ENCODE peak calls at places on chromosomes 4 and X, in seven cellular contexts. V, N, J, H, P, Z and X are unnamed samples.

GRCh38 chr4:123676550-123677229 is 280.1 kb downstream of the SPRY1 start:
- DNase-seq in V (no peak), N (no peak), J (no peak), H (no peak), P (no peak), Z (no peak), X (no peak)

GRCh38 chr4:182207806-182208483 is 35.3 kb upstream of the TENM3 start:
- DNase-seq in V (no peak), N (no peak), J (no peak), H (no peak), P (no peak), Z (no peak), X (no peak)

GRCh38 chr4:167613381-167613780 is 379.1 kb upstream of the SPOCK3 start:
- DNase-seq in V (no peak), N (no peak), J (no peak), H (no peak), P (no peak), Z (no peak), X (no peak)

GRCh38 chr4:170011921-170012628 is 14.1 kb downstream of the MFAP3L start:
- DNase-seq in V (no peak), N (no peak), J (no peak), H (no peak), P (no peak), Z (no peak), X (no peak)

GRCh38 chr4:153661915-153662314 is 22.2 kb upstream of the TLR2 start:
- DNase-seq in V (no peak), N (no peak), J (no peak), H (no peak), P (no peak), Z (no peak), X (no peak)

GRCh38 chr4:120520761-120521160 is 401.8 kb downstream of the PRDM5 start:
- DNase-seq in V (no peak), N (no peak), J (no peak), H (no peak), P (no peak), Z (no peak), X (no peak)

GRCh38 chr4:86451560-86452322 is 91.9 kb upstream of the MAPK10 start:
- DNase-seq in V (no peak), N (no peak), J (no peak), H (no peak), P (no peak), Z (no peak), X (no peak)

GRCh38 chr4:71520308-71520707 is 181.5 kb downstream of the SLC4A4 start:
- DNase-seq in V (no peak), N (no peak), J (no peak), H (no peak), P (no peak), Z (no peak), X (no peak)

GRCh38 chr4:15690020-15690809 is 8.6 kb downstream of the FAM200B start:
- DNase-seq in V (no peak), N (no peak), J (no peak), H (no peak), P (no peak), Z (no peak), X (no peak)

GRCh38 chr4:17063870-17064269 is 165.4 kb upstream of the LDB2 start:
- DNase-seq in V (no peak), N (no peak), J (no peak), H (no peak), P (no peak), Z (no peak), X (no peak)

GRCh38 chr4:36709986-36710385 is 428.6 kb downstream of the DTHD1 start:
- DNase-seq in V (no peak), N (no peak), J (no peak), H (no peak), P (no peak), Z (no peak), X (no peak)

GRCh38 chr4:4524364-4524763 is 17.5 kb downstream of the STX18 start:
- DNase-seq in V (no peak), N (no peak), J (no peak), H (no peak), P (peak; percentile 54), Z (no peak), X (no peak)

GRCh38 chr4:89519771-89520170 is 212.2 kb upstream of the GPRIN3 start:
- DNase-seq in V (no peak), N (no peak), J (no peak), H (no peak), P (no peak), Z (no peak), X (no peak)

GRCh38 chr4:184282895-184283654 is 65.4 kb upstream of the ENPP6 start:
- DNase-seq in V (no peak), N (no peak), J (peak; percentile 1), H (no peak), P (peak; percentile 64), Z (no peak), X (no peak)

GRCh38 chr4:105637409-105638258 is 70.9 kb downstream of the INTS12 start:
- DNase-seq in V (peak; percentile 73), N (peak; percentile 22), J (peak; percentile 81), H (peak; percentile 41), P (peak; percentile 92), Z (no peak), X (peak; percentile 73)

GRCh38 chr4:106240699-106241098 is 75.3 kb downstream of the TBCK start:
- DNase-seq in V (no peak), N (no peak), J (no peak), H (no peak), P (no peak), Z (no peak), X (no peak)

GRCh38 chr4:55124337-55125076 is 888 bp downstream of the KDR start:
- DNase-seq in V (no peak), N (no peak), J (no peak), H (no peak), P (no peak), Z (no peak), X (peak; percentile 16)

GRCh38 chr4:120692964-120693363 is 229.6 kb downstream of the PRDM5 start:
- DNase-seq in V (peak; percentile 47), N (no peak), J (no peak), H (no peak), P (peak; percentile 51), Z (no peak), X (no peak)

GRCh38 chrX:112799425-112799824 is 41.2 kb downstream of the AMOT start:
- DNase-seq in V (no peak), N (no peak), J (no peak), H (no peak), P (no peak), Z (no peak), X (no peak)

GRCh38 chr4:107586321-107586720 is 133.7 kb downstream of the PAPSS1 start:
- DNase-seq in V (no peak), N (no peak), J (no peak), H (no peak), P (no peak), Z (no peak), X (no peak)

GRCh38 chr4:139184129-139184528 is 7.1 kb upstream of the ELF2 start:
- DNase-seq in V (no peak), N (no peak), J (no peak), H (no peak), P (no peak), Z (no peak), X (no peak)

GRCh38 chr4:107519057-107519456 is 201.0 kb downstream of the PAPSS1 start:
- DNase-seq in V (no peak), N (no peak), J (peak; percentile 22), H (no peak), P (no peak), Z (no peak), X (peak; percentile 15)

GRCh38 chr4:163915896-163916295 is 421.4 kb downstream of the TMA16 start:
- DNase-seq in V (no peak), N (no peak), J (no peak), H (no peak), P (no peak), Z (no peak), X (no peak)

GRCh38 chr4:89674876-89675459 is 162.0 kb downstream of the SNCA start:
- DNase-seq in V (no peak), N (no peak), J (no peak), H (no peak), P (no peak), Z (no peak), X (no peak)

GRCh38 chrX:19753368-19753767 is 134.0 kb downstream of the SH3KBP1 start:
- DNase-seq in V (no peak), N (no peak), J (no peak), H (no peak), P (no peak), Z (no peak), X (no peak)
- H3K27ac ChIP-seq in V (no peak overlapping the region), N (no peak overlapping the region), J (no peak overlapping the region), H (no peak overlapping the region), P (no peak overlapping the region), Z (no peak overlapping the region), X (no peak overlapping the region)

GRCh38 chr4:3384391-3384770 is 57.4 kb upstream of the HGFAC start:
- DNase-seq in V (no peak), N (no peak), J (no peak), H (no peak), P (no peak), Z (no peak), X (no peak)
- TF ChIP-seq POLR2A in V (no peak), N (no peak), J (no peak), H (no peak), P (no peak), Z (no peak), X (no peak)

GRCh38 chr4:59409647-59410046 is 1790.5 kb upstream of the ADGRL3 start:
- DNase-seq in V (no peak), N (no peak), J (no peak), H (no peak), P (no peak), Z (no peak), X (no peak)
- H3K27ac ChIP-seq in V (no peak overlapping the region), N (no peak overlapping the region), J (no peak overlapping the region), H (no peak overlapping the region), P (no peak overlapping the region), Z (no peak overlapping the region), X (no peak overlapping the region)

DNA sequence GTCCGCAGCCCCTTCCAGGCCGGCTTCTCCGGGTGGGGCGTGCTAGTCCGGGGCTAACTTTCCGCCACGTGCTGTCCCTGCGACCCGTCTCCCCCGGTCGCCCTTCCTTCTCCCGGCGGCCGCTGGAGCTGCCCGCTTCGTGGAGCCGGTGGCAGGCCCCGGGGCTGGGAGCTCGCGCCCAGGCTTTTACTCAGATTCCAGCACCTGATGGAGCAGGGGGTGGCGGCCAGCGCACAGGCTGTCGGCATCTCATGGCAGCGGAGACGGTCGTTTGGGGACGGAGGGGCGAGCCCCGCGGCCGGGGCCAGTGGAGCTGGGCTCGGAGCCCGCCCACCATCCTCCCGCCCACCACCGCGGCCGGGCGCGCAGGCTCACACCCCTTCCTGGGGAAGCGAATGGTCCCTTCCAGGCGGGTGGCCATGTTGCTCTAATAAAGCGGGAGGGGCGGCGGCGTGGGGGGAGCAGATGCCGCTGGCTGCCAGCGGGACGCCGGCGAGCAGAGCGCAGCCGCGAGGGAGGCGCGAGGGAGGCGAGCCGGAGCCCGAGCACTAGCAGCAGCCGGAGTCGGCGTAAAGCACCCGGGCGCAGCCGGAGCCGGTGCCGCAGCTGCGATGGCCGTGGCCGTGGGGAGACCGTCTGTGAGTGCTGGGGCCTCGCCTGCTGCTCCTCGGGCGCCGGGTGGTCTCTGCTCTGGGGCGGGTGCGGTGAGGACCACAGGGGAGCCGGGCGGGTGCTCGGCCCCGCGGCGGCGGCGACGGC is at the start of gene SEPTIN11:
- DNase-seq in V (peak; percentile 92), N (peak; percentile 93), J (peak; percentile 90), H (peak; percentile 96), P (peak; percentile 95), Z (peak; percentile 92), X (peak; percentile 92)
- TF ChIP-seq POLR2A in V (peak; percentile 85), N (peak; percentile 90), J (peak; percentile 88), H (peak; percentile 71), P (peak; percentile 88), Z (peak; percentile 95), X (peak; percentile 15)